ENCODE peak calls at places on chromosomes 7 and 10, in eight cellular contexts. K, J, D, Y, W, O, I and Q are unnamed samples.

GRCh38 chr10:97937928-97938327 is 88.3 kb downstream of the GOLGA7B start:
- DNase-seq in O (no peak), K (peak), J (no peak), I (no peak), Y (no peak), W (no peak), D (no peak), Q (no peak)

GRCh38 chr10:98323221-98324164 is 55.5 kb upstream of the LOXL4 start:
- DNase-seq in D (peak), I (no peak), W (no peak), O (peak), J (peak), Y (peak), K (no peak), Q (peak)

GRCh38 chr10:93566435-93567276 is at the start of gene FFAR4:
- DNase-seq in Y (peak), D (peak), J (no peak), K (no peak), I (no peak), O (no peak), W (no peak), Q (peak)

GRCh38 chr7:22864855-22865606 is 42.4 kb upstream of the TOMM7 start:
- DNase-seq in I (no peak), D (no peak), O (no peak), K (no peak), J (no peak), W (no peak), Y (no peak), Q (no peak)

GRCh38 chr10:79069325-79070090 is 742 bp downstream of the ZMIZ1 start:
- DNase-seq in K (peak), I (no peak), J (no peak), D (peak), O (no peak), Y (peak), W (no peak), Q (peak)

GRCh38 chr7:9945882-9946281 is 1027.8 kb upstream of the PHF14 start:
- DNase-seq in J (no peak), D (no peak), O (no peak), I (no peak), W (no peak), Y (no peak), K (no peak), Q (no peak)

GRCh38 chr7:157745721-157746709 is 409.2 kb downstream of the DNAJB6 start:
- DNase-seq in Y (no peak), K (no peak), W (no peak), J (no peak), I (no peak), D (no peak), O (no peak), Q (no peak)

GRCh38 chr7:7830122-7830878 is 111.9 kb upstream of the RPA3 start:
- DNase-seq in I (no peak), Y (no peak), W (no peak), J (no peak), O (no peak), D (peak), K (no peak), Q (peak)

GRCh38 chr10:84296071-84296981 is 32.1 kb upstream of the CCSER2 start:
- DNase-seq in Y (no peak), I (no peak), K (no peak), O (no peak), W (no peak), D (no peak), J (no peak), Q (no peak)

GRCh38 chr7:6271694-6272371 is 591 bp downstream of the CYTH3 start:
- DNase-seq in Y (peak), W (no peak), D (no peak), O (no peak), J (peak), I (no peak), K (peak), Q (peak)

GRCh38 chr10:60291354-60291930 is 98.2 kb downstream of the ANK3 start:
- DNase-seq in K (no peak), D (no peak), I (no peak), J (no peak), W (no peak), O (no peak), Y (no peak), Q (no peak)

GRCh38 chr7:44624306-44624705 is 17.9 kb downstream of the OGDH start:
- DNase-seq in W (no peak), D (no peak), Y (no peak), O (no peak), J (no peak), K (no peak), I (no peak), Q (no peak)

GRCh38 chr10:132889091-132889490 is 53.3 kb downstream of the CFAP46 start:
- DNase-seq in I (peak), K (peak), J (peak), W (no peak), O (no peak), D (peak), Y (no peak), Q (no peak)

GRCh38 chr7:107463139-107464078 is 6.4 kb upstream of the GPR22 start:
- DNase-seq in I (peak), K (peak), J (no peak), O (peak), W (peak), Y (peak), D (peak), Q (peak)

DNA sequence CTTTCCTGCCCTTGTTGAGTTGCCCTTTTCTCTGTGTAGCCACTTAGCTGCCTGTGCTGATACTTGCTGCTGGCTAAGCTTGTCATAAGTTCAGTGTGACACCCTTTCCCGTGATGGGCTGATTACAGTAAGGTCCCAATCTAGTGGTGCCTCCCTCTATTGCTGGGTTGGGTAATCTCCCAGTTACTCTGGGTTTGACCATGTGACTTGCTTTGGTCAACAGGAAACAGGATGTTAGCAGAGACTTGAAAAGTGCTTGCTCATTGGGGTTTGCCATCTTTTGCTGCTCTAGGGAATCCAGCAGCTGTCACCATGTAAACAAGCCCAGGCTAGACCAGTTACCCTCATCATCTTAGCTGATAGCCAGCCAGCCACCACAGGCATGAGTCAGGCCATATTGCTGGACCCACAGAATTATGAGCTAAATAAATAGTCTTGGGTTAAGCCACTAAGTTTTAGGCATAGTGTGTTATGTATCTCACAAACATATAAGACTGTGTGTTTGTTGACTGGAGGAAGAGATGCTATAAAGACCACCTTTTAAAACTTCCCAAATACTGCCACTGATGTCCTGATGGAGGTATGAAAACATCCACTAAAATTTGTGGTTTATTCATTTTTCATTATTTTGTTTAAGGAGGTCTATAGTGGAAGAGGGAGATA is 4.0 kb upstream of the LEP start:
- DNase-seq in I (no peak), Y (no peak), W (no peak), K (no peak), D (peak), J (no peak), O (no peak), Q (no peak)
- TF ChIP-seq POLR2A in I (no peak), Y (no peak), W (no peak), K (no peak), D (no peak), J (no peak), O (no peak), Q (no peak)

GRCh38 chr10:128929905-128930304 is 537.1 kb upstream of the MGMT start:
- DNase-seq in W (no peak), K (no peak), I (no peak), O (no peak), D (no peak), Y (no peak), J (no peak), Q (no peak)
- TF ChIP-seq POLR2AphosphoS5 in W (no peak), K (no peak), I (no peak), O (no peak), D (no peak), Y (no peak), J (no peak), Q (no peak)

GRCh38 chr10:114239994-114240345 is 916 bp downstream of the VWA2 start:
- DNase-seq in K (no peak), D (no peak), W (no peak), J (no peak), O (no peak), Y (no peak), I (no peak), Q (no peak)
- H3K4me3 ChIP-seq in K (peak), D (peak), W (peak), J (peak), O (no peak), Y (no peak), I (no peak), Q (peak)

GRCh38 chr10:110508806-110509544 is 11.3 kb downstream of the DUSP5 start:
- DNase-seq in W (no peak), I (no peak), K (no peak), Y (no peak), O (no peak), J (no peak), D (no peak), Q (no peak)

GRCh38 chr10:110508389-110508788 is 10.7 kb downstream of the DUSP5 start:
- DNase-seq in J (no peak), I (no peak), O (no peak), W (no peak), K (no peak), D (no peak), Y (no peak), Q (no peak)

GRCh38 chr10:110506448-110506847 is 8.7 kb downstream of the DUSP5 start:
- DNase-seq in I (no peak), W (no peak), Y (no peak), O (no peak), J (peak), K (no peak), D (no peak), Q (no peak)

GRCh38 chr10:110505130-110505815 is 7.6 kb downstream of the DUSP5 start:
- DNase-seq in J (peak), D (peak), Y (no peak), I (no peak), W (no peak), K (no peak), O (no peak), Q (no peak)

GRCh38 chr10:110507303-110507702 is 9.6 kb downstream of the DUSP5 start:
- DNase-seq in K (no peak), W (no peak), D (no peak), J (no peak), Y (no peak), O (no peak), I (no peak), Q (no peak)
- TF ChIP-seq POLR2A in K (no peak), W (no peak), D (no peak), J (no peak), Y (no peak), O (no peak), I (no peak), Q (no peak)

GRCh38 chr10:32961892-32962369 is 3.9 kb upstream of the ITGB1 start:
- DNase-seq in J (no peak), O (peak), K (no peak), Y (no peak), W (no peak), I (no peak), D (no peak), Q (no peak)
- TF ChIP-seq POLR2AphosphoS5 in J (no peak), O (peak), K (no peak), Y (peak), W (no peak), I (peak), D (peak), Q (peak)

GRCh38 chr7:155455776-155456516 is 2.0 kb upstream of the EN2 start:
- DNase-seq in K (peak), O (no peak), I (peak), J (no peak), W (no peak), Y (no peak), D (no peak), Q (no peak)

GRCh38 chr7:155457544-155458316 is at the start of gene EN2:
- DNase-seq in D (no peak), K (no peak), J (no peak), I (no peak), O (no peak), Y (no peak), W (no peak), Q (no peak)

GRCh38 chr7:155456517-155456771 is 1.5 kb upstream of the EN2 start:
- DNase-seq in Y (no peak), J (no peak), I (no peak), K (no peak), O (no peak), D (no peak), W (no peak), Q (no peak)

GRCh38 chr7:155458317-155459132 is 596 bp downstream of the EN2 start:
- DNase-seq in O (no peak), K (peak), I (no peak), W (no peak), Y (no peak), D (no peak), J (no peak), Q (no peak)

GRCh38 chr7:155456772-155457543 is 971 bp upstream of the EN2 start:
- DNase-seq in Y (peak), J (no peak), W (no peak), I (no peak), O (no peak), D (peak), K (peak), Q (peak)
- H3K4me3 ChIP-seq in Y (peak), J (peak), W (peak), I (peak), O (peak), D (peak), K (peak), Q (peak)

GRCh38 chr10:119658274-119658673 is 7.1 kb downstream of the BAG3 start:
- DNase-seq in Y (peak), J (peak), I (peak), W (peak), D (peak), K (no peak), O (peak), Q (peak)
- TF ChIP-seq POLR2A in Y (no peak), J (no peak), I (no peak), W (no peak), D (no peak), K (no peak), O (no peak), Q (no peak)

GRCh38 chr7:95772298-95772770 is at the start of gene DYNC1I1:
- DNase-seq in Y (peak), O (no peak), D (peak), W (no peak), K (peak), J (peak), I (no peak), Q (peak)
- TF ChIP-seq POLR2AphosphoS5 in Y (no peak), O (no peak), D (peak), W (no peak), K (peak), J (no peak), I (no peak), Q (peak)

DNA sequence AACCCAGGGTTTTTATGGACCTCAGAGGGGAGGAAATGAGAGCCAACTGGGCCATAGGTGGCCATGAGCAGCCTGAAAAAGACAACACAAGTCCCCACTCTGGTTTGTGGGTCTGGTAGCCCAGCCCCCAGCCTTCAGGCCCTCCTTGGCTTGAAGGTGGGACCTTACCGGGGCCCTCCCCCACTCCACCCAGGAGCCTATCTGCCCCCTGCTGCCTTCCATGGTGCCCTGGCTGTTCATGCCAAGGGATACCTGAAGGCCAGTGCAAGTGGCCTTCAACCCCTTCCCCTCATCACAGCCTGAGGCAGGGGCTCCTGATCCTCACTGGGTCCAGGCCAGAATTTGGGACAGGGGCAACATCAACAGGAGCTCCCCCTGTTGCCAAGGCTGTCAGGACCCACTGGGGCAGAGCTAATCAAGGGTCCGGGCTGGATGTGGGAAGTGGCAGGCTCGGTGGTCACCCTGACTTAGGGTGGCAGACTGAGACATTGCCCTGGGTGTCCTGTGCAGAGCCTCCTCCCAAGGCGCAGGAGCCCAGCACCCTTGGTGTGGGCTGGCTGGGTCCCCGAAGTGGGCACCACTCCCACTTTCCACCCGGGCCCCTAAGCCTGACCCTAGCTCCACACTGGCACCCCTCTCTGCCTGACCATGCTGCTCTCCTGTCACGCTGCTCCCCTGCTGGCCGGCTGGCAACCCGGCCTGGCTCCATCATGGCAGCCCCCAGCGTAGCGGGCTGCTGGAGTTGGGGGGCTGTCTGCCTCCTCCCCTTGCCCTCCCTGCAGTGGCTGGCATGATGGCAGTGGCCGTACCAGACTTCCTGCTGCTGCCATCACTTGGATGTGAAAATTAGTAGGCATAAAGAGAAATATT is 6.4 kb downstream of the WDFY4 start:
- DNase-seq in K (no peak), W (no peak), J (no peak), I (no peak), D (no peak), Y (no peak), O (no peak), Q (no peak)
- H3K4me3 ChIP-seq in K (no peak), W (no peak), J (no peak), I (no peak), D (no peak), Y (no peak), O (no peak), Q (no peak)